ENCODE peak calls at places on chromosome 15, in seven cellular contexts. Y is GM12891, H is SK-N-SH, G is GM12878, J is K562, P is HepG2, S is H1. R is an unnamed sample.

GRCh38 chr15:72198410-72199270 is 1.1 kb upstream of the GRAMD2A start:
- DNase-seq in J (no peak), G (no peak), S (no peak), H (no peak), P (no peak), Y (no peak), R (no peak)

GRCh38 chr15:60553163-60553562 is 74.2 kb upstream of the ICE2 start:
- DNase-seq in S (no peak), G (no peak), H (no peak), J (no peak), Y (no peak), P (no peak), R (no peak)

GRCh38 chr15:73926191-73927002 is at the start of gene LOXL1:
- DNase-seq in J (peak), G (no peak), Y (no peak), S (no peak), H (no peak), P (peak), R (no peak)

GRCh38 chr15:69661871-69662667 is 209.5 kb downstream of the RPLP1 start:
- DNase-seq in S (no peak), P (no peak), G (no peak), H (no peak), Y (no peak), J (peak), R (no peak)

GRCh38 chr15:91894606-91895005 is 41.1 kb downstream of the SLCO3A1 start:
- DNase-seq in J (no peak), H (no peak), Y (no peak), S (no peak), P (no peak), G (no peak), R (no peak)

GRCh38 chr15:68313501-68314390 is 36.2 kb downstream of the FEM1B start:
- DNase-seq in H (peak), Y (no peak), P (no peak), G (no peak), J (no peak), S (no peak), R (no peak)

GRCh38 chr15:80489030-80489594 is 84.9 kb downstream of the ARNT2 start:
- DNase-seq in H (no peak), S (no peak), G (no peak), J (no peak), P (peak), Y (no peak), R (no peak)

GRCh38 chr15:62832231-62832630 is 210.3 kb upstream of the TPM1 start:
- DNase-seq in J (no peak), Y (no peak), G (no peak), H (no peak), S (no peak), P (no peak), R (no peak)

GRCh38 chr15:52295421-52295991 is at the start of gene MYO5C:
- DNase-seq in G (no peak), J (no peak), P (peak), H (peak), Y (peak), S (peak), R (no peak)

GRCh38 chr15:25173241-25174028 is 218.6 kb downstream of the SNRPN start:
- DNase-seq in Y (no peak), S (no peak), P (no peak), H (no peak), J (no peak), G (no peak), R (no peak)

GRCh38 chr15:51229907-51230328 is 108.5 kb downstream of the CYP19A1 start:
- DNase-seq in P (peak), J (peak), G (no peak), S (no peak), Y (no peak), H (peak), R (no peak)

GRCh38 chr15:80852676-80853075 is 73.5 kb downstream of the CEMIP start:
- DNase-seq in Y (no peak), P (no peak), H (no peak), J (no peak), G (no peak), S (no peak), R (no peak)

GRCh38 chr15:40782609-40783227 is 12.9 kb downstream of the C15orf62 start:
- DNase-seq in J (peak), H (peak), G (no peak), P (peak), Y (peak), S (peak), R (peak)

GRCh38 chr15:78830514-78831228 is 19.4 kb upstream of the ADAMTS7 start:
- DNase-seq in Y (no peak), H (no peak), J (no peak), S (no peak), P (no peak), G (no peak), R (no peak)

GRCh38 chr15:60121845-60122244 is 117.7 kb downstream of the FOXB1 start:
- DNase-seq in P (no peak), J (no peak), Y (no peak), G (peak), H (no peak), S (no peak), R (no peak)

GRCh38 chr15:89353991-89354390 is 19.4 kb upstream of the POLG start:
- DNase-seq in G (no peak), P (no peak), J (no peak), S (no peak), H (no peak), Y (no peak), R (no peak)

GRCh38 chr15:47377465-47377864 is 339.8 kb upstream of the SEMA6D start:
- DNase-seq in J (no peak), G (no peak), Y (no peak), H (no peak), P (no peak), S (no peak), R (no peak)

GRCh38 chr15:90749754-90750153 is 32.6 kb downstream of the BLM start:
- DNase-seq in P (no peak), G (no peak), J (no peak), H (no peak), Y (no peak), S (no peak), R (no peak)

GRCh38 chr15:63818191-63818590 is 15.6 kb downstream of the HERC1 start:
- DNase-seq in Y (no peak), S (no peak), G (no peak), J (peak), P (no peak), H (no peak), R (no peak)

GRCh38 chr15:88529021-88529630 is 17.4 kb downstream of the DET1 start:
- DNase-seq in Y (no peak), S (no peak), P (no peak), H (no peak), G (no peak), J (no peak), R (no peak)

GRCh38 chr15:75945953-75946352 is 42.3 kb downstream of the FBXO22 start:
- DNase-seq in S (no peak), P (no peak), H (no peak), G (no peak), Y (no peak), J (no peak), R (no peak)

GRCh38 chr15:77180757-77181156 is 109.8 kb upstream of the TSPAN3 start:
- DNase-seq in Y (no peak), H (no peak), S (no peak), G (no peak), P (no peak), J (no peak), R (no peak)

GRCh38 chr15:91258436-91258779 is 158.4 kb downstream of the SV2B start:
- DNase-seq in H (no peak), Y (no peak), G (no peak), P (no peak), S (no peak), J (peak), R (no peak)

GRCh38 chr15:57747206-57747605 is 40.7 kb downstream of the POLR2M start:
- DNase-seq in G (no peak), Y (no peak), H (no peak), S (no peak), P (no peak), J (peak), R (no peak)

DNA sequence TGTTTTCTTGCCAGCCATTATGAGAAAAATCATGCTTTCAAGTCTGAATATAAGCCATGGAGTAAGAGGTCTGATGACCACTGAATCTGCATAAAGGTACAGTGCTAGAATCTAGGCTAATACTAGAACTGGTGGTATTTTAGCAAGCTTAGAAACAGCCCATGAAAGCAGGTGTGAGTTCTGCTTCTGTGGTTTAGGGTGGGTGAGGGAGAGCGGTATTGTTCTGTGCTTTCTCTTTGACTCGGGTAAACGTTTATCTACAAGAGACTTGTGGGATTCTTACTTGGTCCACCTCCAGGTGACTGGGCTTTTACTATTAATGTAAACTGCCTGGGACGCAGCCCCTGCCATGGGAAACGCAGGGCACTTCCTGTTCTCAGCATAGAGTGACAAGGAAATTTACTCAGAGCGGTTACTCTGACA is 55.2 kb downstream of the PGPEP1L start:
- DNase-seq in J (no peak), Y (peak), S (no peak), H (no peak), P (no peak), G (peak), R (no peak)
- TF ChIP-seq TAF1 in J (no peak), Y (no peak), S (no peak), H (no peak), P (no peak), G (no peak), R (no peak)

GRCh38 chr15:100893261-100893963 is 13.8 kb downstream of the ALDH1A3 start:
- DNase-seq in H (no peak), P (no peak), J (no peak), Y (no peak), S (no peak), G (no peak), R (no peak)

GRCh38 chr15:100892013-100892355 is 12.4 kb downstream of the ALDH1A3 start:
- DNase-seq in S (no peak), P (no peak), G (no peak), Y (no peak), H (no peak), J (no peak), R (no peak)

GRCh38 chr15:100890850-100891249 is 11.2 kb downstream of the ALDH1A3 start:
- DNase-seq in S (no peak), J (no peak), Y (no peak), G (no peak), H (no peak), P (no peak), R (no peak)

GRCh38 chr15:100890059-100890720 is 10.6 kb downstream of the ALDH1A3 start:
- DNase-seq in P (no peak), Y (no peak), J (no peak), G (no peak), H (no peak), S (no peak), R (no peak)

DNA sequence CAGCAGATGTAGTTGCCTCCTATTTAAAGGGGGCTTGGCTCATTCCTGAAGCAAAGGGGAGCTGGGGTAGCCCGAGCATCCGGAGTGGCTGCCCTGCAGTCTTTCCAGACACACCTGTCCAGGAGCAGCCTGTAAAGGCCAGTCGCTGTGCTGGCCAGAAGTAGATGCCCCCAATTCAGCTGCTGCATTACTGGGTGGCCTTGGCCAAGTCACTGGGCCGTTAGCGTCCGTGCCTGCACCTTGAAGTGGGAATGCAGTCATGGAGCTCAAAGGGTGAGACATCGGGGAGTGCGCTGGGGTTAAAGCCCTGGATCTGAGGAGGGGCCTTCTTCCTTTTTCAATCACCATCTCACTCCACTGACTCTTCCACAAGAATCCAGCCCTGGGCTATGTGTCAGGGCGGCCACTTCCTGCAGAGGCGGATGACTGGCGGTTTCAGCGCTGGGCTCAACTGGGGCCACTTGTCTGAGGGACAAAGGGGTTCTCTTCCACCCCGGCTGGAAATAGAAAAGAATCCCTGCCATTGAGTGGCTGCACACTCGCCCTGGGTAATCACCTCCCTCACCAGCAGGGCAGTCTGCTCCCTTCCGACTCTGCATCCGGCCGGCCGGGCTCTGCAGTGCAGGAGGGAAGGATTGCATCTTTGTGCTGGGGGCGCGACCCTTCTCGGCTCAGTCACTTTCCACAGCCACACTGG is 11.8 kb downstream of the ALDH1A3 start:
- DNase-seq in J (no peak), P (no peak), Y (no peak), G (no peak), H (no peak), S (no peak), R (no peak)
- TF ChIP-seq TAF1 in J (no peak), P (no peak), Y (no peak), G (no peak), H (no peak), S (no peak), R (no peak)

GRCh38 chr15:53910852-53911251 is 67.4 kb upstream of the UNC13C start:
- DNase-seq in Y (no peak), S (no peak), P (no peak), J (no peak), H (no peak), G (no peak), R (no peak)

DNA sequence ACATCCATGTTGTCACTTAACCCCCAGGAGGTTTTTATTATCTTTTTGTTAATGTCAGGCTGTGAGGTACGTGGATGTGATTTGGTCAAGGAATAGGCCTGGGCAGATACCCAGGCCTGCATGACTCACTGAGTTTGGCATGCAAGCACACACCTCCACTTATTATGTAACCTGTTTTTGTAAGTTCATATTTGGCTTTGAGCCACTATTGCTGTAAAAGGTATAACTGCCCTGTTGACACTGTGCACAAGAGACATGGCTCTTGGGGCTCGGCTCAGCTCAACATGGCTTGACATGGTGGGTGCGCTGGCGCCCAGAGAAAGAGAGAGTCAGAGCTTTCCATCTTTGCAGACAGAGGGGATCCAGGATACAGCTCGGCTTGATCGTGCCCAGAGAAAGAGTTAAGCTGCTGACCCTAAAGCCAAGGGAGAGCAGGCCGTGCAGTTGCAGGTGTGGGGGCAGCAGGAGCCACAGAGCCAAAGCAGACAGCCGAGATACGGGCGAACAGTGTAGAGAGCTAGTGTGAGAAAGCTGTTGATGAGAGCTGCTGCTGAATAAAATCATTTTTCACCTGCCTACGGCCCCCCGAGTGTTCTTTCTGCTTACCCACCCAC is 67.9 kb upstream of the UNC13C start:
- DNase-seq in H (no peak), G (no peak), S (no peak), J (no peak), Y (no peak), P (peak), R (no peak)
- TF ChIP-seq TAF1 in H (no peak), G (no peak), S (no peak), J (no peak), Y (no peak), P (no peak), R (no peak)

GRCh38 chr15:29086891-29087290 is 182.7 kb downstream of the NSMCE3 start:
- DNase-seq in P (no peak), Y (no peak), G (no peak), S (no peak), J (no peak), H (no peak), R (no peak)
- TF ChIP-seq TAF1 in P (no peak), Y (no peak), G (no peak), S (no peak), J (no peak), H (no peak), R (no peak)

R was measured in GM12892.